ENCODE peak calls at places on chromosomes 1 and 21, in seven cellular contexts. One of them, this sample, is unnamed.

GRCh38 chr1:187878883-187879282 is 1050.1 kb downstream of the PLA2G4A start:
- DNase-seq in stimulated activated CD8-positive, alpha-beta memory T cell treated with anti-CD3 and anti-CD28 coated beads, Interleukin-7, amount 100 ng/mL, for 1 hour: no peak
- DNase-seq in psoas muscle: no peak
- DNase-seq in ecto neural progenitor cell: no peak
- DNase-seq in stimulated activated naive B cell treated with anti-CD40 and anti-IgM and Interleukin-4, amounts not matched to agents 10 μg/mL and 1 μg/mL and 100 μg/mL, for 72 hours: no peak
- DNase-seq in D341Med: no peak
- DNase-seq in NCI-H345: peak
- DNase-seq in this sample: no peak

GRCh38 chr1:99264201-99265021 is at the start of gene PLPPR4:
- DNase-seq in stimulated activated CD8-positive, alpha-beta memory T cell treated with anti-CD3 and anti-CD28 coated beads, Interleukin-7, amount 100 ng/mL, for 1 hour: no peak
- DNase-seq in psoas muscle: peak
- DNase-seq in ecto neural progenitor cell: peak
- DNase-seq in stimulated activated naive B cell treated with anti-CD40 and anti-IgM and Interleukin-4, amounts not matched to agents 10 μg/mL and 1 μg/mL and 100 μg/mL, for 72 hours: no peak
- DNase-seq in D341Med: peak
- DNase-seq in NCI-H345: peak
- DNase-seq in this sample: no peak

GRCh38 chr1:213733708-213734107 is 254.1 kb upstream of the PROX1 start:
- DNase-seq in stimulated activated CD8-positive, alpha-beta memory T cell treated with anti-CD3 and anti-CD28 coated beads, Interleukin-7, amount 100 ng/mL, for 1 hour: no peak
- DNase-seq in psoas muscle: no peak
- DNase-seq in ecto neural progenitor cell: no peak
- DNase-seq in stimulated activated naive B cell treated with anti-CD40 and anti-IgM and Interleukin-4, amounts not matched to agents 10 μg/mL and 1 μg/mL and 100 μg/mL, for 72 hours: no peak
- DNase-seq in D341Med: no peak
- DNase-seq in NCI-H345: no peak
- DNase-seq in this sample: no peak

GRCh38 chr1:67897270-67897949 is 64.1 kb upstream of the GNG12 start:
- DNase-seq in stimulated activated CD8-positive, alpha-beta memory T cell treated with anti-CD3 and anti-CD28 coated beads, Interleukin-7, amount 100 ng/mL, for 1 hour: no peak
- DNase-seq in psoas muscle: no peak
- DNase-seq in ecto neural progenitor cell: no peak
- DNase-seq in stimulated activated naive B cell treated with anti-CD40 and anti-IgM and Interleukin-4, amounts not matched to agents 10 μg/mL and 1 μg/mL and 100 μg/mL, for 72 hours: no peak
- DNase-seq in D341Med: no peak
- DNase-seq in NCI-H345: no peak
- DNase-seq in this sample: no peak

GRCh38 chr1:165539908-165540307 is 3.9 kb upstream of the LRRC52 start:
- DNase-seq in stimulated activated CD8-positive, alpha-beta memory T cell treated with anti-CD3 and anti-CD28 coated beads, Interleukin-7, amount 100 ng/mL, for 1 hour: no peak
- DNase-seq in psoas muscle: no peak
- DNase-seq in ecto neural progenitor cell: no peak
- DNase-seq in stimulated activated naive B cell treated with anti-CD40 and anti-IgM and Interleukin-4, amounts not matched to agents 10 μg/mL and 1 μg/mL and 100 μg/mL, for 72 hours: no peak
- DNase-seq in D341Med: no peak
- DNase-seq in NCI-H345: no peak
- DNase-seq in this sample: no peak

GRCh38 chr1:180167721-180168467 is 13.2 kb downstream of the QSOX1 start:
- DNase-seq in stimulated activated CD8-positive, alpha-beta memory T cell treated with anti-CD3 and anti-CD28 coated beads, Interleukin-7, amount 100 ng/mL, for 1 hour: no peak
- DNase-seq in psoas muscle: peak
- DNase-seq in ecto neural progenitor cell: no peak
- DNase-seq in stimulated activated naive B cell treated with anti-CD40 and anti-IgM and Interleukin-4, amounts not matched to agents 10 μg/mL and 1 μg/mL and 100 μg/mL, for 72 hours: no peak
- DNase-seq in D341Med: no peak
- DNase-seq in NCI-H345: no peak
- DNase-seq in this sample: no peak

GRCh38 chr1:156525856-156526479 is 25.4 kb upstream of the MEF2D start:
- DNase-seq in stimulated activated CD8-positive, alpha-beta memory T cell treated with anti-CD3 and anti-CD28 coated beads, Interleukin-7, amount 100 ng/mL, for 1 hour: no peak
- DNase-seq in psoas muscle: no peak
- DNase-seq in ecto neural progenitor cell: no peak
- DNase-seq in stimulated activated naive B cell treated with anti-CD40 and anti-IgM and Interleukin-4, amounts not matched to agents 10 μg/mL and 1 μg/mL and 100 μg/mL, for 72 hours: no peak
- DNase-seq in D341Med: no peak
- DNase-seq in NCI-H345: no peak
- DNase-seq in this sample: no peak

GRCh38 chr1:66777846-66778245 is 23.2 kb downstream of the INSL5 start:
- DNase-seq in stimulated activated CD8-positive, alpha-beta memory T cell treated with anti-CD3 and anti-CD28 coated beads, Interleukin-7, amount 100 ng/mL, for 1 hour: no peak
- DNase-seq in psoas muscle: no peak
- DNase-seq in ecto neural progenitor cell: no peak
- DNase-seq in stimulated activated naive B cell treated with anti-CD40 and anti-IgM and Interleukin-4, amounts not matched to agents 10 μg/mL and 1 μg/mL and 100 μg/mL, for 72 hours: no peak
- DNase-seq in D341Med: no peak
- DNase-seq in NCI-H345: peak
- DNase-seq in this sample: no peak

GRCh38 chr21:34845521-34846213 is 176.9 kb downstream of the CLIC6 start:
- DNase-seq in stimulated activated CD8-positive, alpha-beta memory T cell treated with anti-CD3 and anti-CD28 coated beads, Interleukin-7, amount 100 ng/mL, for 1 hour: no peak
- DNase-seq in psoas muscle: no peak
- DNase-seq in ecto neural progenitor cell: no peak
- DNase-seq in stimulated activated naive B cell treated with anti-CD40 and anti-IgM and Interleukin-4, amounts not matched to agents 10 μg/mL and 1 μg/mL and 100 μg/mL, for 72 hours: peak
- DNase-seq in D341Med: no peak
- DNase-seq in NCI-H345: no peak
- DNase-seq in this sample: peak

GRCh38 chr1:213874789-213875188 is 113.0 kb upstream of the PROX1 start:
- DNase-seq in stimulated activated CD8-positive, alpha-beta memory T cell treated with anti-CD3 and anti-CD28 coated beads, Interleukin-7, amount 100 ng/mL, for 1 hour: no peak
- DNase-seq in psoas muscle: no peak
- DNase-seq in ecto neural progenitor cell: no peak
- DNase-seq in stimulated activated naive B cell treated with anti-CD40 and anti-IgM and Interleukin-4, amounts not matched to agents 10 μg/mL and 1 μg/mL and 100 μg/mL, for 72 hours: no peak
- DNase-seq in D341Med: no peak
- DNase-seq in NCI-H345: no peak
- DNase-seq in this sample: no peak

GRCh38 chr1:225644666-225645065 is 8.3 kb downstream of the ENAH start:
- DNase-seq in stimulated activated CD8-positive, alpha-beta memory T cell treated with anti-CD3 and anti-CD28 coated beads, Interleukin-7, amount 100 ng/mL, for 1 hour: no peak
- DNase-seq in psoas muscle: no peak
- DNase-seq in ecto neural progenitor cell: no peak
- DNase-seq in stimulated activated naive B cell treated with anti-CD40 and anti-IgM and Interleukin-4, amounts not matched to agents 10 μg/mL and 1 μg/mL and 100 μg/mL, for 72 hours: no peak
- DNase-seq in D341Med: no peak
- DNase-seq in NCI-H345: no peak
- DNase-seq in this sample: no peak

GRCh38 chr1:220137006-220137794 is 43.3 kb downstream of the IARS2 start:
- DNase-seq in stimulated activated CD8-positive, alpha-beta memory T cell treated with anti-CD3 and anti-CD28 coated beads, Interleukin-7, amount 100 ng/mL, for 1 hour: no peak
- DNase-seq in psoas muscle: no peak
- DNase-seq in ecto neural progenitor cell: no peak
- DNase-seq in stimulated activated naive B cell treated with anti-CD40 and anti-IgM and Interleukin-4, amounts not matched to agents 10 μg/mL and 1 μg/mL and 100 μg/mL, for 72 hours: no peak
- DNase-seq in D341Med: no peak
- DNase-seq in NCI-H345: no peak
- DNase-seq in this sample: no peak

GRCh38 chr1:19436716-19437476 is 48.4 kb downstream of the CAPZB start:
- DNase-seq in stimulated activated CD8-positive, alpha-beta memory T cell treated with anti-CD3 and anti-CD28 coated beads, Interleukin-7, amount 100 ng/mL, for 1 hour: no peak
- DNase-seq in psoas muscle: peak
- DNase-seq in ecto neural progenitor cell: no peak
- DNase-seq in stimulated activated naive B cell treated with anti-CD40 and anti-IgM and Interleukin-4, amounts not matched to agents 10 μg/mL and 1 μg/mL and 100 μg/mL, for 72 hours: no peak
- DNase-seq in D341Med: no peak
- DNase-seq in NCI-H345: no peak
- DNase-seq in this sample: no peak

GRCh38 chr1:20731057-20731991 is 1.2 kb downstream of the SH2D5 start:
- DNase-seq in stimulated activated CD8-positive, alpha-beta memory T cell treated with anti-CD3 and anti-CD28 coated beads, Interleukin-7, amount 100 ng/mL, for 1 hour: no peak
- DNase-seq in psoas muscle: no peak
- DNase-seq in ecto neural progenitor cell: peak
- DNase-seq in stimulated activated naive B cell treated with anti-CD40 and anti-IgM and Interleukin-4, amounts not matched to agents 10 μg/mL and 1 μg/mL and 100 μg/mL, for 72 hours: no peak
- DNase-seq in D341Med: peak
- DNase-seq in NCI-H345: no peak
- DNase-seq in this sample: no peak

GRCh38 chr21:27418338-27418737 is 451.4 kb upstream of the ADAMTS5 start:
- DNase-seq in stimulated activated CD8-positive, alpha-beta memory T cell treated with anti-CD3 and anti-CD28 coated beads, Interleukin-7, amount 100 ng/mL, for 1 hour: no peak
- DNase-seq in psoas muscle: no peak
- DNase-seq in ecto neural progenitor cell: no peak
- DNase-seq in stimulated activated naive B cell treated with anti-CD40 and anti-IgM and Interleukin-4, amounts not matched to agents 10 μg/mL and 1 μg/mL and 100 μg/mL, for 72 hours: no peak
- DNase-seq in D341Med: no peak
- DNase-seq in NCI-H345: no peak
- DNase-seq in this sample: no peak

GRCh38 chr1:165525708-165526107 is 18.1 kb upstream of the LRRC52 start:
- DNase-seq in stimulated activated CD8-positive, alpha-beta memory T cell treated with anti-CD3 and anti-CD28 coated beads, Interleukin-7, amount 100 ng/mL, for 1 hour: no peak
- DNase-seq in psoas muscle: no peak
- DNase-seq in ecto neural progenitor cell: no peak
- DNase-seq in stimulated activated naive B cell treated with anti-CD40 and anti-IgM and Interleukin-4, amounts not matched to agents 10 μg/mL and 1 μg/mL and 100 μg/mL, for 72 hours: no peak
- DNase-seq in D341Med: no peak
- DNase-seq in NCI-H345: no peak
- DNase-seq in this sample: no peak

GRCh38 chr21:27371688-27372331 is 404.9 kb upstream of the ADAMTS5 start:
- DNase-seq in stimulated activated CD8-positive, alpha-beta memory T cell treated with anti-CD3 and anti-CD28 coated beads, Interleukin-7, amount 100 ng/mL, for 1 hour: no peak
- DNase-seq in psoas muscle: no peak
- DNase-seq in ecto neural progenitor cell: no peak
- DNase-seq in stimulated activated naive B cell treated with anti-CD40 and anti-IgM and Interleukin-4, amounts not matched to agents 10 μg/mL and 1 μg/mL and 100 μg/mL, for 72 hours: no peak
- DNase-seq in D341Med: no peak
- DNase-seq in NCI-H345: no peak
- DNase-seq in this sample: no peak

GRCh38 chr1:10225573-10225972 is 15.2 kb downstream of the KIF1B start:
- DNase-seq in stimulated activated CD8-positive, alpha-beta memory T cell treated with anti-CD3 and anti-CD28 coated beads, Interleukin-7, amount 100 ng/mL, for 1 hour: no peak
- DNase-seq in psoas muscle: no peak
- DNase-seq in ecto neural progenitor cell: no peak
- DNase-seq in stimulated activated naive B cell treated with anti-CD40 and anti-IgM and Interleukin-4, amounts not matched to agents 10 μg/mL and 1 μg/mL and 100 μg/mL, for 72 hours: no peak
- DNase-seq in D341Med: no peak
- DNase-seq in NCI-H345: no peak
- DNase-seq in this sample: no peak

GRCh38 chr1:36083635-36084501 is at the start of gene TEKT2:
- DNase-seq in stimulated activated CD8-positive, alpha-beta memory T cell treated with anti-CD3 and anti-CD28 coated beads, Interleukin-7, amount 100 ng/mL, for 1 hour: no peak
- DNase-seq in psoas muscle: no peak
- DNase-seq in ecto neural progenitor cell: peak
- DNase-seq in stimulated activated naive B cell treated with anti-CD40 and anti-IgM and Interleukin-4, amounts not matched to agents 10 μg/mL and 1 μg/mL and 100 μg/mL, for 72 hours: no peak
- DNase-seq in D341Med: peak
- DNase-seq in NCI-H345: peak
- DNase-seq in this sample: no peak

GRCh38 chr1:113195115-113195845 is 122.3 kb downstream of the LRIG2 start:
- DNase-seq in stimulated activated CD8-positive, alpha-beta memory T cell treated with anti-CD3 and anti-CD28 coated beads, Interleukin-7, amount 100 ng/mL, for 1 hour: no peak
- DNase-seq in psoas muscle: no peak
- DNase-seq in ecto neural progenitor cell: no peak
- DNase-seq in stimulated activated naive B cell treated with anti-CD40 and anti-IgM and Interleukin-4, amounts not matched to agents 10 μg/mL and 1 μg/mL and 100 μg/mL, for 72 hours: no peak
- DNase-seq in D341Med: no peak
- DNase-seq in NCI-H345: no peak
- DNase-seq in this sample: no peak

GRCh38 chr1:59107516-59107915 is 189.4 kb upstream of the FGGY start:
- DNase-seq in stimulated activated CD8-positive, alpha-beta memory T cell treated with anti-CD3 and anti-CD28 coated beads, Interleukin-7, amount 100 ng/mL, for 1 hour: no peak
- DNase-seq in psoas muscle: peak
- DNase-seq in ecto neural progenitor cell: no peak
- DNase-seq in stimulated activated naive B cell treated with anti-CD40 and anti-IgM and Interleukin-4, amounts not matched to agents 10 μg/mL and 1 μg/mL and 100 μg/mL, for 72 hours: no peak
- DNase-seq in D341Med: no peak
- DNase-seq in NCI-H345: no peak
- DNase-seq in this sample: no peak

GRCh38 chr1:36653850-36654249 is 171.1 kb upstream of the CSF3R start:
- DNase-seq in stimulated activated CD8-positive, alpha-beta memory T cell treated with anti-CD3 and anti-CD28 coated beads, Interleukin-7, amount 100 ng/mL, for 1 hour: no peak
- DNase-seq in psoas muscle: peak
- DNase-seq in ecto neural progenitor cell: no peak
- DNase-seq in stimulated activated naive B cell treated with anti-CD40 and anti-IgM and Interleukin-4, amounts not matched to agents 10 μg/mL and 1 μg/mL and 100 μg/mL, for 72 hours: no peak
- DNase-seq in D341Med: no peak
- DNase-seq in NCI-H345: peak
- DNase-seq in this sample: no peak

GRCh38 chr1:87335175-87335992 is 6.7 kb downstream of the LMO4 start:
- DNase-seq in stimulated activated CD8-positive, alpha-beta memory T cell treated with anti-CD3 and anti-CD28 coated beads, Interleukin-7, amount 100 ng/mL, for 1 hour: peak
- DNase-seq in psoas muscle: peak
- DNase-seq in ecto neural progenitor cell: peak
- DNase-seq in stimulated activated naive B cell treated with anti-CD40 and anti-IgM and Interleukin-4, amounts not matched to agents 10 μg/mL and 1 μg/mL and 100 μg/mL, for 72 hours: peak
- DNase-seq in D341Med: peak
- DNase-seq in NCI-H345: peak
- DNase-seq in this sample: no peak

GRCh38 chr1:51100264-51100880 is 1.7 kb upstream of the C1orf185 start:
- DNase-seq in stimulated activated CD8-positive, alpha-beta memory T cell treated with anti-CD3 and anti-CD28 coated beads, Interleukin-7, amount 100 ng/mL, for 1 hour: no peak
- DNase-seq in psoas muscle: no peak
- DNase-seq in ecto neural progenitor cell: no peak
- DNase-seq in stimulated activated naive B cell treated with anti-CD40 and anti-IgM and Interleukin-4, amounts not matched to agents 10 μg/mL and 1 μg/mL and 100 μg/mL, for 72 hours: no peak
- DNase-seq in D341Med: no peak
- DNase-seq in NCI-H345: no peak
- DNase-seq in this sample: no peak

GRCh38 chr1:59605184-59605583 is 209.6 kb upstream of the HOOK1 start:
- DNase-seq in stimulated activated CD8-positive, alpha-beta memory T cell treated with anti-CD3 and anti-CD28 coated beads, Interleukin-7, amount 100 ng/mL, for 1 hour: no peak
- DNase-seq in psoas muscle: no peak
- DNase-seq in ecto neural progenitor cell: no peak
- DNase-seq in stimulated activated naive B cell treated with anti-CD40 and anti-IgM and Interleukin-4, amounts not matched to agents 10 μg/mL and 1 μg/mL and 100 μg/mL, for 72 hours: no peak
- DNase-seq in D341Med: no peak
- DNase-seq in NCI-H345: no peak
- DNase-seq in this sample: no peak